ENCODE peak calls at places on chromosome 6, in five cellular contexts. One of them, this sample, is unnamed.

GRCh38 chr6:149026530-149026942 is 279.7 kb downstream of the UST start:
- DNase-seq in breast epithelium: no peak
- DNase-seq in A549: peak; percentile 72
- DNase-seq in heart left ventricle: no peak
- DNase-seq in Peyer's patch: no peak
- DNase-seq in this sample: no peak

GRCh38 chr6:139577991-139578604 is 203.7 kb upstream of the CITED2 start:
- DNase-seq in Peyer's patch: no peak
- DNase-seq in breast epithelium: no peak
- DNase-seq in A549: no peak
- DNase-seq in heart left ventricle: no peak
- DNase-seq in this sample: no peak

GRCh38 chr6:138493413-138493812 is 5.9 kb downstream of the NHSL1 start:
- DNase-seq in A549: no peak
- DNase-seq in breast epithelium: peak; percentile 82
- DNase-seq in Peyer's patch: no peak
- DNase-seq in heart left ventricle: no peak
- DNase-seq in this sample: no peak

GRCh38 chr6:86706449-86706848 is 230.9 kb upstream of the HTR1E start:
- DNase-seq in Peyer's patch: no peak
- DNase-seq in heart left ventricle: no peak
- DNase-seq in breast epithelium: no peak
- DNase-seq in A549: no peak
- DNase-seq in this sample: no peak

GRCh38 chr6:146827216-146827928 is 228.6 kb downstream of the ADGB start:
- DNase-seq in A549: no peak
- DNase-seq in breast epithelium: no peak
- DNase-seq in heart left ventricle: no peak
- DNase-seq in Peyer's patch: no peak
- DNase-seq in this sample: no peak

GRCh38 chr6:23547851-23548250 is 578.2 kb upstream of the NRSN1 start:
- DNase-seq in breast epithelium: no peak
- DNase-seq in heart left ventricle: no peak
- DNase-seq in Peyer's patch: no peak
- DNase-seq in A549: no peak
- DNase-seq in this sample: no peak

GRCh38 chr6:91487729-91488392 is 901.0 kb upstream of the MAP3K7 start:
- DNase-seq in heart left ventricle: no peak
- DNase-seq in A549: no peak
- DNase-seq in breast epithelium: no peak
- DNase-seq in Peyer's patch: no peak
- DNase-seq in this sample: no peak

GRCh38 chr6:113823916-113824315 is 33.2 kb upstream of the MARCKS start:
- DNase-seq in heart left ventricle: no peak
- DNase-seq in breast epithelium: no peak
- DNase-seq in Peyer's patch: no peak
- DNase-seq in A549: no peak
- DNase-seq in this sample: no peak

GRCh38 chr6:27188206-27188884 is 59.2 kb upstream of the PRSS16 start:
- DNase-seq in A549: peak; percentile 58
- DNase-seq in heart left ventricle: no peak
- DNase-seq in breast epithelium: no peak
- DNase-seq in Peyer's patch: peak; percentile 80
- DNase-seq in this sample: no peak

GRCh38 chr6:145199961-145200360 is 535.4 kb downstream of the EPM2A start:
- DNase-seq in A549: peak; percentile 15
- DNase-seq in Peyer's patch: no peak
- DNase-seq in breast epithelium: no peak
- DNase-seq in heart left ventricle: no peak
- DNase-seq in this sample: no peak

GRCh38 chr6:122374307-122374706 is 25.1 kb upstream of the HSF2 start:
- DNase-seq in A549: no peak
- DNase-seq in Peyer's patch: no peak
- DNase-seq in breast epithelium: no peak
- DNase-seq in heart left ventricle: no peak
- DNase-seq in this sample: no peak

GRCh38 chr6:163572612-163573011 is 158.1 kb downstream of the QKI start:
- DNase-seq in heart left ventricle: no peak
- DNase-seq in breast epithelium: no peak
- DNase-seq in Peyer's patch: no peak
- DNase-seq in A549: peak; percentile 72
- DNase-seq in this sample: no peak

GRCh38 chr6:31528821-31529328 is at the start of gene MCCD1:
- DNase-seq in A549: no peak
- DNase-seq in heart left ventricle: no peak
- DNase-seq in breast epithelium: no peak
- DNase-seq in Peyer's patch: no peak
- DNase-seq in this sample: no peak

GRCh38 chr6:31528307-31528777 is 420 bp upstream of the MCCD1 start:
- DNase-seq in Peyer's patch: no peak
- DNase-seq in heart left ventricle: no peak
- DNase-seq in A549: no peak
- DNase-seq in breast epithelium: no peak
- DNase-seq in this sample: no peak

GRCh38 chr6:31530659-31531058 is 1.9 kb downstream of the MCCD1 start:
- DNase-seq in breast epithelium: no peak
- DNase-seq in A549: no peak
- DNase-seq in Peyer's patch: no peak
- DNase-seq in heart left ventricle: no peak
- DNase-seq in this sample: no peak

GRCh38 chr6:31531162-31531561 is 2.4 kb downstream of the MCCD1 start:
- DNase-seq in heart left ventricle: no peak
- DNase-seq in Peyer's patch: no peak
- DNase-seq in breast epithelium: no peak
- DNase-seq in A549: no peak
- DNase-seq in this sample: no peak

GRCh38 chr6:31529329-31530150 is 778 bp downstream of the MCCD1 start:
- DNase-seq in breast epithelium: no peak
- DNase-seq in Peyer's patch: no peak
- DNase-seq in heart left ventricle: no peak
- DNase-seq in A549: no peak
- DNase-seq in this sample: no peak
- TF ChIP-seq POLR2A in breast epithelium: no peak
- TF ChIP-seq POLR2A in Peyer's patch: no peak
- TF ChIP-seq POLR2A in heart left ventricle: no peak
- TF ChIP-seq POLR2A in A549: no peak
- TF ChIP-seq POLR2A in this sample: no peak

GRCh38 chr6:107459283-107460073 is at the start of gene PDSS2:
- DNase-seq in Peyer's patch: peak; percentile 100
- DNase-seq in breast epithelium: peak; percentile 94
- DNase-seq in A549: peak; percentile 95
- DNase-seq in heart left ventricle: peak; percentile 98
- DNase-seq in this sample: peak; percentile 62
- TF ChIP-seq POLR2A in Peyer's patch: peak; percentile 93
- TF ChIP-seq POLR2A in breast epithelium: peak; percentile 32
- TF ChIP-seq POLR2A in A549: peak; percentile 70
- TF ChIP-seq POLR2A in heart left ventricle: peak; percentile 93
- TF ChIP-seq POLR2A in this sample: peak; percentile 62

DNA sequence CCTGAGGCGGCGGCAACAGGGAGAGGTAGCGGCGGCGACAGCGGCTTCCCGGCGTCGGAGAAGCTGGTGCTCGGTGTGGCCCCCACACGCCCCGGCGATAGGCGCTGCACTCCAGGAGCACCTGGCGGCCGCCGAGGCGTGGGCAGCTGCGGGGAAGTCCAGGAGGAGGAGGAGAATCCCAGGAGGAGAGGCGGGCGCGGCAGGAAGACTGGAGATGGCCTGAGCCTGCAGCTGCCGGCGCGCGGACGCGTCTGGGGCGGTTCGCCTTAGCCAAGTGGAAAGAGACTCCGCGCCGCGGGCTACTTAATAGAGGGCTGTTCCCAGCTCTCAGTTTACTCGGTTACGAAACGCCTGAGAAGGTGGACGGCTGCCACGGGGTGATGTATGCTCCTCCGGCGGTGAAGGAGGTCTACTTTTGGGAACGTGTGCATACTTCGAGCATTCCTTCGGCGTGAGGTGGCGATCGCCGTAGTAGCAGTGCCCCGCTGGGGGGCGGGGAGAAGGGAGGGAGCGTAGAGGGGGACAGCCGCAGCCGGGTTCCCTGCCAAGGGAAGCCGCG is at the start of gene COL12A1:
- DNase-seq in A549: peak; percentile 72
- DNase-seq in heart left ventricle: peak; percentile 92
- DNase-seq in Peyer's patch: peak; percentile 89
- DNase-seq in breast epithelium: peak; percentile 91
- DNase-seq in this sample: peak; percentile 64
- TF ChIP-seq POLR2A in A549: no peak
- TF ChIP-seq POLR2A in heart left ventricle: no peak
- TF ChIP-seq POLR2A in Peyer's patch: peak; percentile 20
- TF ChIP-seq POLR2A in breast epithelium: peak; percentile 22
- TF ChIP-seq POLR2A in this sample: no peak

GRCh38 chr6:43180058-43180457 is 1.9 kb upstream of the CUL9 start:
- DNase-seq in heart left ventricle: peak; percentile 14
- DNase-seq in A549: no peak
- DNase-seq in Peyer's patch: no peak
- DNase-seq in breast epithelium: no peak
- DNase-seq in this sample: no peak
- TF ChIP-seq POLR2A in heart left ventricle: no peak
- TF ChIP-seq POLR2A in A549: no peak
- TF ChIP-seq POLR2A in Peyer's patch: no peak
- TF ChIP-seq POLR2A in breast epithelium: no peak
- TF ChIP-seq POLR2A in this sample: no peak

GRCh38 chr6:53311586-53311935 is 37.2 kb downstream of the ELOVL5 start:
- DNase-seq in heart left ventricle: no peak
- DNase-seq in A549: no peak
- DNase-seq in Peyer's patch: no peak
- DNase-seq in breast epithelium: no peak
- DNase-seq in this sample: no peak

GRCh38 chr6:53315086-53315724 is 33.5 kb downstream of the ELOVL5 start:
- DNase-seq in breast epithelium: no peak
- DNase-seq in Peyer's patch: no peak
- DNase-seq in A549: no peak
- DNase-seq in heart left ventricle: no peak
- DNase-seq in this sample: no peak

GRCh38 chr6:53310751-53311585 is 37.8 kb downstream of the ELOVL5 start:
- DNase-seq in heart left ventricle: no peak
- DNase-seq in A549: no peak
- DNase-seq in breast epithelium: no peak
- DNase-seq in Peyer's patch: no peak
- DNase-seq in this sample: no peak

GRCh38 chr6:53312355-53312754 is 36.4 kb downstream of the ELOVL5 start:
- DNase-seq in A549: no peak
- DNase-seq in heart left ventricle: no peak
- DNase-seq in Peyer's patch: no peak
- DNase-seq in breast epithelium: no peak
- DNase-seq in this sample: no peak

GRCh38 chr6:53313784-53314382 is 34.9 kb downstream of the ELOVL5 start:
- DNase-seq in heart left ventricle: no peak
- DNase-seq in A549: no peak
- DNase-seq in breast epithelium: no peak
- DNase-seq in Peyer's patch: no peak
- DNase-seq in this sample: no peak
- TF ChIP-seq POLR2A in heart left ventricle: no peak
- TF ChIP-seq POLR2A in A549: no peak
- TF ChIP-seq POLR2A in breast epithelium: no peak
- TF ChIP-seq POLR2A in Peyer's patch: no peak
- TF ChIP-seq POLR2A in this sample: no peak

GRCh38 chr6:106117579-106117978 is 31.4 kb downstream of the PRDM1 start:
- DNase-seq in Peyer's patch: peak; percentile 80
- DNase-seq in heart left ventricle: no peak
- DNase-seq in A549: no peak
- DNase-seq in breast epithelium: no peak
- DNase-seq in this sample: no peak

GRCh38 chr6:106113256-106113954 is 27.3 kb downstream of the PRDM1 start:
- DNase-seq in breast epithelium: no peak
- DNase-seq in heart left ventricle: no peak
- DNase-seq in A549: no peak
- DNase-seq in Peyer's patch: no peak
- DNase-seq in this sample: no peak

GRCh38 chr6:106116125-106116524 is 30.0 kb downstream of the PRDM1 start:
- DNase-seq in Peyer's patch: no peak
- DNase-seq in A549: no peak
- DNase-seq in heart left ventricle: no peak
- DNase-seq in breast epithelium: peak; percentile 80
- DNase-seq in this sample: no peak

GRCh38 chr6:106114492-106114891 is 28.4 kb downstream of the PRDM1 start:
- DNase-seq in A549: no peak
- DNase-seq in breast epithelium: no peak
- DNase-seq in heart left ventricle: no peak
- DNase-seq in Peyer's patch: peak; percentile 75
- DNase-seq in this sample: no peak

DNA sequence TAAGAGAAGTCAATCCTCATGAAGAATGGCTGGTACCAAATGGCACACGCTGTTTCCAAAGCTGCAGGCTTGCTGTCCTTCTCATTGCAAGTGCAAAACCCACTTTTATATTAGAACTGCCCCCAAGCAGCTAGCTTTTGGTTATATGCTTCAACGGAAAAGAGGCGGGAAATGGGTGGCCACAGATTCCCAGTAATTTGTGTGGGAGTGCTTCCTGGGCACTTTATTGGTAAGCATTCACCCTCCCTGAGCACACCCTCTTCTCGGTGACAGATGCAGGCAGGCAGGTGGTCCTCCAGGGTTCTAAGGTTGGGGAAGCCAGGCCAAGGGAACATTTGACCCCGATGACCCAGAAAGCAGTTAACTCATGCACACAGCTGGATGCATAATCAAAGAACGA is 29.1 kb downstream of the PRDM1 start:
- DNase-seq in breast epithelium: no peak
- DNase-seq in Peyer's patch: no peak
- DNase-seq in heart left ventricle: no peak
- DNase-seq in A549: no peak
- DNase-seq in this sample: no peak
- TF ChIP-seq POLR2A in breast epithelium: no peak
- TF ChIP-seq POLR2A in Peyer's patch: no peak
- TF ChIP-seq POLR2A in heart left ventricle: no peak
- TF ChIP-seq POLR2A in A549: no peak
- TF ChIP-seq POLR2A in this sample: no peak

DNA sequence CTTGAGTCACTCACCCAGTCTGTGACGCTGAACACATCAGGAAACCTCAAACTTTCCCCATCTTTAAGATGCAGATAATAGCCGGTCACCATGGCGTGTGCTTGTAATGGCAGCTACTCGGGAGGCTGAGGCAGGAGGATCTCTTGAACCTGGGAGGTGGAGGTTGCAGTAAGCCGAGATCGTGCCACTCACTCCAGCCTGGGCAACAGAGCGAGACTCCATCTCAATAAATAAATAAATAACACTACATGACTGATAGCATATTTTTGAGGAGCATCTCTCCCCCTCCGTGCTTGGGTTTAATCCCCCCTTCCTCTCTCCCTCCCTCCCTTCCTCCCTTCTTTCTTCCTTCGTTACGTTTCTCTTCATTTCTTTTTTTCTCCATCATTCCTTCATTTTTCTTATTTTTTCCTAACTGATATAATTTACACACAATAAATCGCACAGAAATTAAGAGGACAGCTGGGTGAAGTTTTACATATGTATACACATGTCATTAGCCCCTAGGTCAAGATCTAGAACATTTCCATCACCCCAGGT is 51.3 kb upstream of the EZR start:
- DNase-seq in A549: no peak
- DNase-seq in Peyer's patch: no peak
- DNase-seq in heart left ventricle: no peak
- DNase-seq in breast epithelium: no peak
- DNase-seq in this sample: no peak
- TF ChIP-seq POLR2A in A549: no peak
- TF ChIP-seq POLR2A in Peyer's patch: no peak
- TF ChIP-seq POLR2A in heart left ventricle: no peak
- TF ChIP-seq POLR2A in breast epithelium: no peak
- TF ChIP-seq POLR2A in this sample: no peak

GRCh38 chr6:109454483-109455160 is 950 bp downstream of the MICAL1 start:
- DNase-seq in breast epithelium: no peak
- DNase-seq in heart left ventricle: peak; percentile 72
- DNase-seq in A549: no peak
- DNase-seq in Peyer's patch: peak; percentile 92
- DNase-seq in this sample: no peak
- TF ChIP-seq POLR2A in breast epithelium: no peak
- TF ChIP-seq POLR2A in heart left ventricle: no peak
- TF ChIP-seq POLR2A in A549: no peak
- TF ChIP-seq POLR2A in Peyer's patch: peak; percentile 17
- TF ChIP-seq POLR2A in this sample: no peak

This sample was measured in H54.